ENCODE peak calls at places on chromosomes 2 and 18, in five cellular contexts. W is adrenal gland; Y is activated effector memory CD4-positive, alpha-beta T cell treated with anti-CD3 and anti-CD28 coated beads, Interleukin-2, amount 50 U/mL, for 16 hours; X is chondrocyte; K is posterior vena cava. E is an unnamed sample.

GRCh38 chr2:60644942-60645341 is 91.5 kb upstream of the BCL11A start:
- DNase-seq in W (no peak), Y (no peak), X (no peak), K (no peak), E (no peak)

GRCh38 chr18:7116001-7116831 is 1.4 kb downstream of the LAMA1 start:
- DNase-seq in W (no peak), Y (no peak), X (no peak), K (no peak), E (no peak)

GRCh38 chr18:21300035-21300434 is 58.0 kb downstream of the GREB1L start:
- DNase-seq in W (no peak), Y (no peak), X (no peak), K (no peak), E (no peak)

GRCh38 chr2:54409752-54410151 is 46.4 kb upstream of the SPTBN1 start:
- DNase-seq in W (no peak), Y (no peak), X (no peak), K (no peak), E (no peak)

GRCh38 chr2:203675086-203675485 is 31.4 kb upstream of the CD28 start:
- DNase-seq in W (no peak), Y (no peak), X (no peak), K (no peak), E (no peak)

GRCh38 chr2:239275871-239276812 is 124.7 kb downstream of the HDAC4 start:
- DNase-seq in W (peak; percentile 48), Y (no peak), X (no peak), K (peak; percentile 92), E (peak; percentile 76)

GRCh38 chr18:34660572-34660971 is 49.5 kb upstream of the DTNA start:
- DNase-seq in W (no peak), Y (no peak), X (no peak), K (no peak), E (no peak)

GRCh38 chr18:13308369-13308768 is 89.8 kb downstream of the LDLRAD4 start:
- DNase-seq in W (no peak), Y (no peak), X (no peak), K (no peak), E (no peak)

GRCh38 chr18:323253-323622 is 55.4 kb upstream of the THOC1 start:
- DNase-seq in W (no peak), Y (no peak), X (no peak), K (no peak), E (no peak)

GRCh38 chr2:160940271-160940670 is 220.0 kb upstream of the TANK start:
- DNase-seq in W (no peak), Y (no peak), X (no peak), K (no peak), E (no peak)

GRCh38 chr18:62357079-62357719 is 32.1 kb downstream of the TNFRSF11A start:
- DNase-seq in W (no peak), Y (no peak), X (no peak), K (no peak), E (no peak)

GRCh38 chr2:69185807-69186206 is 172.8 kb downstream of the ANTXR1 start:
- DNase-seq in W (no peak), Y (no peak), X (no peak), K (no peak), E (no peak)

GRCh38 chr2:234677758-234678538 is 181.1 kb upstream of the ARL4C start:
- DNase-seq in W (no peak), Y (no peak), X (no peak), K (no peak), E (no peak)

GRCh38 chr2:41998789-41999470 is 48.9 kb upstream of the PKDCC start:
- DNase-seq in W (no peak), Y (no peak), X (no peak), K (no peak), E (peak; percentile 38)

GRCh38 chr2:45904931-45905642 is 253.6 kb downstream of the PRKCE start:
- DNase-seq in W (no peak), Y (no peak), X (no peak), K (no peak), E (no peak)

GRCh38 chr2:235518317-235519090 is 24.7 kb downstream of the AGAP1 start:
- DNase-seq in W (no peak), Y (peak; percentile 30), X (no peak), K (peak; percentile 66), E (no peak)

GRCh38 chr18:23763343-23763742 is 74.1 kb downstream of the LAMA3 start:
- DNase-seq in W (no peak), Y (no peak), X (no peak), K (no peak), E (no peak)

GRCh38 chr2:145984541-145984940 is 1464.6 kb upstream of the ZEB2 start:
- DNase-seq in W (no peak), Y (no peak), X (no peak), K (no peak), E (no peak)

GRCh38 chr2:10798783-10799182 is 13.8 kb downstream of the PDIA6 start:
- DNase-seq in W (no peak), Y (no peak), X (no peak), K (no peak), E (no peak)

GRCh38 chr2:130834091-130834922 is 2.4 kb upstream of the ARHGEF4 start:
- DNase-seq in W (no peak), Y (no peak), X (peak; percentile 62), K (peak; percentile 68), E (no peak)

GRCh38 chr2:206267567-206267966 is 6.9 kb upstream of the ZDBF2 start:
- DNase-seq in W (no peak), Y (no peak), X (no peak), K (no peak), E (no peak)

GRCh38 chr2:11746807-11747459 is 501 bp downstream of the LPIN1 start:
- DNase-seq in W (peak; percentile 19), Y (no peak), X (no peak), K (no peak), E (no peak)

GRCh38 chr18:25231327-25231691 is 120.7 kb downstream of the ZNF521 start:
- DNase-seq in W (no peak), Y (no peak), X (no peak), K (no peak), E (no peak)

GRCh38 chr2:121405233-121405632 is 120.2 kb upstream of the TFCP2L1 start:
- DNase-seq in W (no peak), Y (no peak), X (no peak), K (no peak), E (no peak)

GRCh38 chr2:64857581-64858471 is 131.4 kb upstream of the SLC1A4 start:
- DNase-seq in W (peak; percentile 54), Y (no peak), X (no peak), K (peak; percentile 85), E (peak; percentile 51)

GRCh38 chr2:161146996-161147395 is 13.2 kb upstream of the TANK start:
- DNase-seq in W (no peak), Y (no peak), X (no peak), K (no peak), E (no peak)